ENCODE peak calls at places on chromosomes 3 and 15, in eight cellular contexts. One of them, this sample, is unnamed.

GRCh38 chr15:62653122-62653521 is 389.4 kb upstream of the TPM1 start:
- DNase-seq in endodermal cell: no peak
- DNase-seq in activated T-helper 1 cell treated with anti-CD3 and anti-CD28 coated beads, Interleukin-12 subunit alpha, Interleukin-12 subunit beta, Interleukin-2, Interleukin-4 antibody, amounts not matched to agents 30 ng/mL and 10 ng/mL and 1 ng/mL, durations not matched to agents 14 hours and 24 hours and 36 hours: no peak
- DNase-seq in stimulated activated naive B cell treated with anti-CD40 and anti-IgM and Interleukin-4, amounts not matched to agents 10 μg/mL and 1 μg/mL and 100 μg/mL, for 72 hours: no peak
- DNase-seq in IMR-90: no peak
- DNase-seq in left cardiac atrium: no peak
- DNase-seq in activated T-cell treated with anti-CD3 and anti-CD28 coated beads for 1 hour: no peak
- DNase-seq in T follicular helper cell: no peak
- DNase-seq in this sample: no peak

GRCh38 chr3:120284702-120285507 is at the start of gene GPR156:
- DNase-seq in endodermal cell: peak
- DNase-seq in activated T-helper 1 cell treated with anti-CD3 and anti-CD28 coated beads, Interleukin-12 subunit alpha, Interleukin-12 subunit beta, Interleukin-2, Interleukin-4 antibody, amounts not matched to agents 30 ng/mL and 10 ng/mL and 1 ng/mL, durations not matched to agents 14 hours and 24 hours and 36 hours: no peak
- DNase-seq in stimulated activated naive B cell treated with anti-CD40 and anti-IgM and Interleukin-4, amounts not matched to agents 10 μg/mL and 1 μg/mL and 100 μg/mL, for 72 hours: no peak
- DNase-seq in IMR-90: no peak
- DNase-seq in left cardiac atrium: no peak
- DNase-seq in activated T-cell treated with anti-CD3 and anti-CD28 coated beads for 1 hour: no peak
- DNase-seq in T follicular helper cell: no peak
- DNase-seq in this sample: no peak

GRCh38 chr3:15198686-15199085 is 7.4 kb upstream of the CAPN7 start:
- DNase-seq in endodermal cell: no peak
- DNase-seq in activated T-helper 1 cell treated with anti-CD3 and anti-CD28 coated beads, Interleukin-12 subunit alpha, Interleukin-12 subunit beta, Interleukin-2, Interleukin-4 antibody, amounts not matched to agents 30 ng/mL and 10 ng/mL and 1 ng/mL, durations not matched to agents 14 hours and 24 hours and 36 hours: no peak
- DNase-seq in stimulated activated naive B cell treated with anti-CD40 and anti-IgM and Interleukin-4, amounts not matched to agents 10 μg/mL and 1 μg/mL and 100 μg/mL, for 72 hours: no peak
- DNase-seq in IMR-90: no peak
- DNase-seq in left cardiac atrium: no peak
- DNase-seq in activated T-cell treated with anti-CD3 and anti-CD28 coated beads for 1 hour: no peak
- DNase-seq in T follicular helper cell: no peak
- DNase-seq in this sample: no peak

GRCh38 chr15:80679805-80680175 is 15.3 kb upstream of the ABHD17C start:
- DNase-seq in endodermal cell: no peak
- DNase-seq in activated T-helper 1 cell treated with anti-CD3 and anti-CD28 coated beads, Interleukin-12 subunit alpha, Interleukin-12 subunit beta, Interleukin-2, Interleukin-4 antibody, amounts not matched to agents 30 ng/mL and 10 ng/mL and 1 ng/mL, durations not matched to agents 14 hours and 24 hours and 36 hours: no peak
- DNase-seq in stimulated activated naive B cell treated with anti-CD40 and anti-IgM and Interleukin-4, amounts not matched to agents 10 μg/mL and 1 μg/mL and 100 μg/mL, for 72 hours: no peak
- DNase-seq in IMR-90: no peak
- DNase-seq in left cardiac atrium: no peak
- DNase-seq in activated T-cell treated with anti-CD3 and anti-CD28 coated beads for 1 hour: no peak
- DNase-seq in T follicular helper cell: no peak
- DNase-seq in this sample: no peak

GRCh38 chr3:144364797-144365196 is 393.2 kb downstream of the DIPK2A start:
- DNase-seq in endodermal cell: no peak
- DNase-seq in activated T-helper 1 cell treated with anti-CD3 and anti-CD28 coated beads, Interleukin-12 subunit alpha, Interleukin-12 subunit beta, Interleukin-2, Interleukin-4 antibody, amounts not matched to agents 30 ng/mL and 10 ng/mL and 1 ng/mL, durations not matched to agents 14 hours and 24 hours and 36 hours: no peak
- DNase-seq in stimulated activated naive B cell treated with anti-CD40 and anti-IgM and Interleukin-4, amounts not matched to agents 10 μg/mL and 1 μg/mL and 100 μg/mL, for 72 hours: no peak
- DNase-seq in IMR-90: no peak
- DNase-seq in left cardiac atrium: no peak
- DNase-seq in activated T-cell treated with anti-CD3 and anti-CD28 coated beads for 1 hour: no peak
- DNase-seq in T follicular helper cell: no peak
- DNase-seq in this sample: no peak

GRCh38 chr3:119219069-119219468 is 21.6 kb downstream of the B4GALT4 start:
- DNase-seq in endodermal cell: no peak
- DNase-seq in activated T-helper 1 cell treated with anti-CD3 and anti-CD28 coated beads, Interleukin-12 subunit alpha, Interleukin-12 subunit beta, Interleukin-2, Interleukin-4 antibody, amounts not matched to agents 30 ng/mL and 10 ng/mL and 1 ng/mL, durations not matched to agents 14 hours and 24 hours and 36 hours: peak
- DNase-seq in stimulated activated naive B cell treated with anti-CD40 and anti-IgM and Interleukin-4, amounts not matched to agents 10 μg/mL and 1 μg/mL and 100 μg/mL, for 72 hours: no peak
- DNase-seq in IMR-90: no peak
- DNase-seq in left cardiac atrium: no peak
- DNase-seq in activated T-cell treated with anti-CD3 and anti-CD28 coated beads for 1 hour: no peak
- DNase-seq in T follicular helper cell: no peak
- DNase-seq in this sample: no peak

GRCh38 chr15:48754011-48754410 is 56.9 kb downstream of the CEP152 start:
- DNase-seq in endodermal cell: no peak
- DNase-seq in activated T-helper 1 cell treated with anti-CD3 and anti-CD28 coated beads, Interleukin-12 subunit alpha, Interleukin-12 subunit beta, Interleukin-2, Interleukin-4 antibody, amounts not matched to agents 30 ng/mL and 10 ng/mL and 1 ng/mL, durations not matched to agents 14 hours and 24 hours and 36 hours: no peak
- DNase-seq in stimulated activated naive B cell treated with anti-CD40 and anti-IgM and Interleukin-4, amounts not matched to agents 10 μg/mL and 1 μg/mL and 100 μg/mL, for 72 hours: no peak
- DNase-seq in IMR-90: no peak
- DNase-seq in left cardiac atrium: no peak
- DNase-seq in activated T-cell treated with anti-CD3 and anti-CD28 coated beads for 1 hour: no peak
- DNase-seq in T follicular helper cell: no peak
- DNase-seq in this sample: no peak

GRCh38 chr15:22974745-22975144 is 5.4 kb downstream of the CYFIP1 start:
- DNase-seq in endodermal cell: no peak
- DNase-seq in activated T-helper 1 cell treated with anti-CD3 and anti-CD28 coated beads, Interleukin-12 subunit alpha, Interleukin-12 subunit beta, Interleukin-2, Interleukin-4 antibody, amounts not matched to agents 30 ng/mL and 10 ng/mL and 1 ng/mL, durations not matched to agents 14 hours and 24 hours and 36 hours: no peak
- DNase-seq in stimulated activated naive B cell treated with anti-CD40 and anti-IgM and Interleukin-4, amounts not matched to agents 10 μg/mL and 1 μg/mL and 100 μg/mL, for 72 hours: no peak
- DNase-seq in IMR-90: no peak
- DNase-seq in left cardiac atrium: no peak
- DNase-seq in activated T-cell treated with anti-CD3 and anti-CD28 coated beads for 1 hour: no peak
- DNase-seq in T follicular helper cell: no peak
- DNase-seq in this sample: no peak

GRCh38 chr3:126476166-126476975 is 680 bp upstream of the ZXDC start:
- DNase-seq in endodermal cell: no peak
- DNase-seq in activated T-helper 1 cell treated with anti-CD3 and anti-CD28 coated beads, Interleukin-12 subunit alpha, Interleukin-12 subunit beta, Interleukin-2, Interleukin-4 antibody, amounts not matched to agents 30 ng/mL and 10 ng/mL and 1 ng/mL, durations not matched to agents 14 hours and 24 hours and 36 hours: no peak
- DNase-seq in stimulated activated naive B cell treated with anti-CD40 and anti-IgM and Interleukin-4, amounts not matched to agents 10 μg/mL and 1 μg/mL and 100 μg/mL, for 72 hours: peak
- DNase-seq in IMR-90: peak
- DNase-seq in left cardiac atrium: peak
- DNase-seq in activated T-cell treated with anti-CD3 and anti-CD28 coated beads for 1 hour: no peak
- DNase-seq in T follicular helper cell: no peak
- DNase-seq in this sample: no peak

GRCh38 chr3:184907941-184908649 is 96.1 kb downstream of the VPS8 start:
- DNase-seq in endodermal cell: peak
- DNase-seq in activated T-helper 1 cell treated with anti-CD3 and anti-CD28 coated beads, Interleukin-12 subunit alpha, Interleukin-12 subunit beta, Interleukin-2, Interleukin-4 antibody, amounts not matched to agents 30 ng/mL and 10 ng/mL and 1 ng/mL, durations not matched to agents 14 hours and 24 hours and 36 hours: no peak
- DNase-seq in stimulated activated naive B cell treated with anti-CD40 and anti-IgM and Interleukin-4, amounts not matched to agents 10 μg/mL and 1 μg/mL and 100 μg/mL, for 72 hours: no peak
- DNase-seq in IMR-90: no peak
- DNase-seq in left cardiac atrium: peak
- DNase-seq in activated T-cell treated with anti-CD3 and anti-CD28 coated beads for 1 hour: no peak
- DNase-seq in T follicular helper cell: no peak
- DNase-seq in this sample: no peak

GRCh38 chr3:185342458-185343169 is 20.3 kb upstream of the MAP3K13 start:
- DNase-seq in endodermal cell: no peak
- DNase-seq in activated T-helper 1 cell treated with anti-CD3 and anti-CD28 coated beads, Interleukin-12 subunit alpha, Interleukin-12 subunit beta, Interleukin-2, Interleukin-4 antibody, amounts not matched to agents 30 ng/mL and 10 ng/mL and 1 ng/mL, durations not matched to agents 14 hours and 24 hours and 36 hours: no peak
- DNase-seq in stimulated activated naive B cell treated with anti-CD40 and anti-IgM and Interleukin-4, amounts not matched to agents 10 μg/mL and 1 μg/mL and 100 μg/mL, for 72 hours: no peak
- DNase-seq in IMR-90: no peak
- DNase-seq in left cardiac atrium: no peak
- DNase-seq in activated T-cell treated with anti-CD3 and anti-CD28 coated beads for 1 hour: no peak
- DNase-seq in T follicular helper cell: no peak
- DNase-seq in this sample: no peak

This sample was measured in astrocyte of the cerebellum.